ENCODE peak calls at places on chromosomes 5 and 9, in nine cellular contexts. C is activated gamma-delta T cell treated with Interleukin-2 at 50 U/mL for 16 hours; E is CD8-positive, alpha-beta T cell; H is ascending aorta; U is H9; R is stimulated activated CD8-positive, alpha-beta memory T cell treated with anti-CD3 and anti-CD28 coated beads, Interleukin-15, amount 100 ng/mL, for 4 hours; N is fibroblast of lung; I is T-helper 2 cell; P is stimulated activated CD4-positive, alpha-beta T cell treated with anti-CD3 and anti-CD28 coated beads, TNF-alpha, amount 100 ng/mL, for 1 hour. F is an unnamed sample.
A peak's percentile ranks its signal among the peaks of the same experiment; 100 is the strongest.

GRCh38 chr5:72137826-72138409 is 30.6 kb downstream of the MAP1B start:
- DNase-seq in I (no peak), H (no peak), R (no peak), P (no peak), C (no peak), U (no peak), E (no peak), N (peak; percentile 44), F (no peak)

GRCh38 chr5:11384441-11385250 is 519.6 kb downstream of the CTNND2 start:
- DNase-seq in P (no peak), I (no peak), E (no peak), R (no peak), N (no peak), U (peak; percentile 39), H (no peak), C (no peak), F (no peak)

GRCh38 chr9:133485531-133486260 is 6.8 kb upstream of the SLC2A6 start:
- DNase-seq in H (no peak), N (no peak), C (no peak), I (no peak), E (peak; percentile 27), R (no peak), U (no peak), P (no peak), F (no peak)

GRCh38 chr5:68456756-68457217 is 241.2 kb downstream of the PIK3R1 start:
- DNase-seq in C (no peak), U (no peak), H (peak; percentile 66), N (peak; percentile 50), P (no peak), R (no peak), E (no peak), I (no peak), F (peak; percentile 49)

GRCh38 chr5:39599721-39600431 is 175.1 kb upstream of the DAB2 start:
- DNase-seq in E (no peak), P (no peak), H (no peak), N (peak; percentile 90), I (no peak), R (no peak), U (no peak), C (no peak), F (peak; percentile 56)

GRCh38 chr5:14435481-14435880 is 146.1 kb upstream of the OTULINL start:
- DNase-seq in E (no peak), I (no peak), U (no peak), R (no peak), P (no peak), N (no peak), H (no peak), C (no peak), F (no peak)

GRCh38 chr5:75405296-75405695 is 68.3 kb downstream of the HMGCR start:
- DNase-seq in N (no peak), I (no peak), R (no peak), C (no peak), H (no peak), E (no peak), P (no peak), U (no peak), F (no peak)

GRCh38 chr9:100639851-100640250 is 62.0 kb downstream of the CAVIN4 start:
- DNase-seq in E (no peak), C (no peak), R (no peak), N (no peak), H (no peak), I (no peak), P (no peak), U (no peak), F (no peak)

GRCh38 chr5:120614512-120614911 is 150.4 kb downstream of the PRR16 start:
- DNase-seq in H (no peak), E (no peak), C (no peak), I (no peak), P (no peak), R (no peak), U (no peak), N (peak; percentile 68), F (peak; percentile 82)

GRCh38 chr9:38057416-38058195 is 11.4 kb downstream of the SHB start:
- DNase-seq in H (no peak), C (no peak), R (no peak), U (no peak), E (no peak), N (no peak), P (no peak), I (no peak), F (peak; percentile 52)

GRCh38 chr9:99141849-99142248 is 36.9 kb downstream of the TGFBR1 start:
- DNase-seq in H (no peak), N (no peak), U (no peak), C (no peak), I (no peak), P (no peak), R (no peak), E (no peak), F (no peak)

GRCh38 chr5:67095346-67095871 is 101.2 kb downstream of the CD180 start:
- DNase-seq in H (peak; percentile 86), U (no peak), C (no peak), R (no peak), I (no peak), P (no peak), N (peak; percentile 87), E (no peak), F (peak; percentile 66)

GRCh38 chr5:73948720-73949119 is 322.7 kb downstream of the ARHGEF28 start:
- DNase-seq in E (no peak), R (no peak), P (no peak), U (no peak), I (no peak), N (peak; percentile 57), H (no peak), C (no peak), F (peak; percentile 77)

GRCh38 chr9:20242767-20243166 is 379.5 kb downstream of the MLLT3 start:
- DNase-seq in U (no peak), R (no peak), C (peak; percentile 14), H (no peak), P (no peak), I (no peak), N (no peak), E (peak; percentile 8), F (no peak)

GRCh38 chr5:103122242-103122641 is 2.1 kb downstream of the PPIP5K2 start:
- DNase-seq in E (no peak), N (no peak), R (no peak), H (no peak), P (no peak), I (no peak), C (no peak), U (no peak), F (no peak)

GRCh38 chr9:133929599-133929998 is 62.5 kb downstream of the VAV2 start:
- DNase-seq in I (no peak), U (no peak), N (no peak), H (no peak), C (no peak), R (no peak), E (no peak), P (no peak), F (no peak)

GRCh38 chr5:124824637-124825158 is 78.3 kb upstream of the ZNF608 start:
- DNase-seq in R (no peak), N (peak; percentile 92), P (no peak), I (no peak), E (no peak), H (no peak), C (no peak), U (no peak), F (peak; percentile 13)

GRCh38 chr5:1332461-1333001 is 12.4 kb downstream of the CLPTM1L start:
- DNase-seq in H (no peak), R (no peak), C (no peak), P (no peak), I (no peak), U (no peak), E (no peak), N (no peak), F (no peak)

GRCh38 chr9:2120926-2121689 is 106.0 kb downstream of the SMARCA2 start:
- DNase-seq in C (no peak), H (no peak), U (no peak), R (no peak), N (peak; percentile 61), E (no peak), P (no peak), I (no peak), F (peak; percentile 44)

GRCh38 chr5:41973087-41973486 is 48.0 kb downstream of the FBXO4 start:
- DNase-seq in I (no peak), C (no peak), P (no peak), H (no peak), U (no peak), R (no peak), N (no peak), E (no peak), F (no peak)

GRCh38 chr9:136825295-136826187 is 16.7 kb upstream of the AJM1 start:
- DNase-seq in U (no peak), R (no peak), H (no peak), N (no peak), P (no peak), C (no peak), I (no peak), E (no peak), F (no peak)

GRCh38 chr9:129102791-129103594 is 7.6 kb downstream of the CRAT start:
- DNase-seq in P (no peak), C (no peak), H (no peak), R (no peak), E (no peak), I (no peak), U (peak; percentile 85), N (peak; percentile 40), F (peak; percentile 55)

GRCh38 chr9:9222730-9223129 is 1390.1 kb downstream of the PTPRD start:
- DNase-seq in E (no peak), P (no peak), R (no peak), I (no peak), U (no peak), C (no peak), N (no peak), H (no peak), F (no peak)

GRCh38 chr9:136133191-136133958 is 14.7 kb upstream of the TMEM250 start:
- DNase-seq in R (no peak), P (no peak), H (no peak), N (peak; percentile 12), I (no peak), U (peak; percentile 82), C (no peak), E (peak; percentile 25), F (no peak)

GRCh38 chr5:170571331-170571731 is 67.5 kb downstream of the KCNIP1 start:
- DNase-seq in U (no peak), R (no peak), P (no peak), N (no peak), E (no peak), C (no peak), I (no peak), H (no peak), F (peak; percentile 72)

GRCh38 chr5:33794550-33795300 is 97.1 kb downstream of the ADAMTS12 start:
- DNase-seq in H (no peak), C (no peak), E (no peak), U (no peak), N (peak; percentile 45), I (no peak), P (no peak), R (no peak), F (peak; percentile 62)

GRCh38 chr5:88732181-88732633 is 150.8 kb downstream of the MEF2C start:
- DNase-seq in N (no peak), I (no peak), U (no peak), E (no peak), R (no peak), H (peak; percentile 93), C (no peak), P (no peak), F (peak; percentile 69)

GRCh38 chr5:6453937-6454560 is 5.4 kb downstream of the UBE2QL1 start:
- DNase-seq in I (no peak), N (no peak), U (no peak), C (no peak), P (no peak), H (no peak), R (no peak), E (no peak), F (no peak)

GRCh38 chr5:93602261-93603149 is 19.5 kb downstream of the NR2F1 start:
- DNase-seq in R (no peak), P (no peak), H (no peak), I (no peak), U (peak; percentile 71), C (no peak), E (no peak), N (no peak), F (no peak)

GRCh38 chr9:127361561-127361960 is 35.4 kb upstream of the SLC2A8 start:
- DNase-seq in E (no peak), I (no peak), H (no peak), U (no peak), N (no peak), P (no peak), C (no peak), R (no peak), F (no peak)

GRCh38 chr5:10471672-10472071 is 30.0 kb downstream of the ROPN1L start:
- DNase-seq in P (no peak), C (no peak), H (no peak), R (no peak), I (no peak), U (no peak), E (no peak), N (no peak), F (peak; percentile 68)